ENCODE peak calls at places on chromosomes 12 and 14, in nine cellular contexts. One of them, this sample, is unnamed.

GRCh38 chr12:21774358-21775129 is at the start of gene KCNJ8:
- DNase-seq in HFFc6: no peak
- DNase-seq in GM23338: peak
- DNase-seq in Caco-2: peak
- DNase-seq in astrocyte: peak
- DNase-seq in bronchial epithelial cell: no peak
- DNase-seq in astrocyte of the spinal cord: peak
- DNase-seq in nephron progenitor cell: peak
- DNase-seq in AG09319: no peak
- DNase-seq in this sample: no peak

GRCh38 chr14:102500190-102500661 is 9.3 kb downstream of the ANKRD9 start:
- DNase-seq in HFFc6: peak
- DNase-seq in GM23338: no peak
- DNase-seq in Caco-2: no peak
- DNase-seq in astrocyte: peak
- DNase-seq in bronchial epithelial cell: peak
- DNase-seq in astrocyte of the spinal cord: peak
- DNase-seq in nephron progenitor cell: no peak
- DNase-seq in AG09319: peak
- DNase-seq in this sample: no peak

GRCh38 chr14:57866199-57866755 is 385 bp upstream of the SLC35F4 start:
- DNase-seq in HFFc6: no peak
- DNase-seq in GM23338: peak
- DNase-seq in Caco-2: no peak
- DNase-seq in astrocyte: no peak
- DNase-seq in bronchial epithelial cell: no peak
- DNase-seq in astrocyte of the spinal cord: no peak
- DNase-seq in nephron progenitor cell: no peak
- DNase-seq in AG09319: no peak
- DNase-seq in this sample: no peak

GRCh38 chr12:112159146-112159541 is 33.8 kb downstream of the TRAFD1 start:
- DNase-seq in HFFc6: no peak
- DNase-seq in GM23338: no peak
- DNase-seq in Caco-2: no peak
- DNase-seq in astrocyte: no peak
- DNase-seq in bronchial epithelial cell: no peak
- DNase-seq in astrocyte of the spinal cord: no peak
- DNase-seq in nephron progenitor cell: no peak
- DNase-seq in AG09319: no peak
- DNase-seq in this sample: no peak

GRCh38 chr12:24600996-24601395 is 347.9 kb downstream of the BCAT1 start:
- DNase-seq in HFFc6: peak
- DNase-seq in GM23338: no peak
- DNase-seq in Caco-2: no peak
- DNase-seq in astrocyte: peak
- DNase-seq in bronchial epithelial cell: peak
- DNase-seq in astrocyte of the spinal cord: peak
- DNase-seq in nephron progenitor cell: no peak
- DNase-seq in AG09319: peak
- DNase-seq in this sample: no peak

GRCh38 chr14:99628832-99629618 is 15.9 kb upstream of the HHIPL1 start:
- DNase-seq in HFFc6: peak
- DNase-seq in GM23338: peak
- DNase-seq in Caco-2: peak
- DNase-seq in astrocyte: no peak
- DNase-seq in bronchial epithelial cell: peak
- DNase-seq in astrocyte of the spinal cord: peak
- DNase-seq in nephron progenitor cell: peak
- DNase-seq in AG09319: no peak
- DNase-seq in this sample: peak

GRCh38 chr12:6500466-6500865 is 6.6 kb downstream of the NCAPD2 start:
- DNase-seq in HFFc6: no peak
- DNase-seq in GM23338: no peak
- DNase-seq in Caco-2: no peak
- DNase-seq in astrocyte: no peak
- DNase-seq in bronchial epithelial cell: no peak
- DNase-seq in astrocyte of the spinal cord: no peak
- DNase-seq in nephron progenitor cell: no peak
- DNase-seq in AG09319: no peak
- DNase-seq in this sample: no peak

GRCh38 chr14:102086346-102086971 is 385 bp downstream of the HSP90AA1 start:
- DNase-seq in HFFc6: peak
- DNase-seq in GM23338: peak
- DNase-seq in Caco-2: peak
- DNase-seq in astrocyte: peak
- DNase-seq in bronchial epithelial cell: peak
- DNase-seq in astrocyte of the spinal cord: peak
- DNase-seq in nephron progenitor cell: no peak
- DNase-seq in AG09319: no peak
- DNase-seq in this sample: no peak

GRCh38 chr14:38255673-38256357 is at the start of gene CLEC14A:
- DNase-seq in HFFc6: no peak
- DNase-seq in GM23338: peak
- DNase-seq in Caco-2: no peak
- DNase-seq in astrocyte: peak
- DNase-seq in bronchial epithelial cell: no peak
- DNase-seq in astrocyte of the spinal cord: peak
- DNase-seq in nephron progenitor cell: peak
- DNase-seq in AG09319: no peak
- DNase-seq in this sample: no peak

GRCh38 chr12:5096241-5096880 is 52.7 kb downstream of the KCNA5 start:
- DNase-seq in HFFc6: peak
- DNase-seq in GM23338: no peak
- DNase-seq in Caco-2: no peak
- DNase-seq in astrocyte: peak
- DNase-seq in bronchial epithelial cell: peak
- DNase-seq in astrocyte of the spinal cord: peak
- DNase-seq in nephron progenitor cell: no peak
- DNase-seq in AG09319: no peak
- DNase-seq in this sample: no peak

GRCh38 chr14:101004954-101005353 is 101.4 kb upstream of the RTL1 start:
- DNase-seq in HFFc6: no peak
- DNase-seq in GM23338: no peak
- DNase-seq in Caco-2: no peak
- DNase-seq in astrocyte: peak
- DNase-seq in bronchial epithelial cell: no peak
- DNase-seq in astrocyte of the spinal cord: peak
- DNase-seq in nephron progenitor cell: no peak
- DNase-seq in AG09319: peak
- DNase-seq in this sample: no peak

GRCh38 chr12:118144499-118144898 is 8.6 kb downstream of the PEBP1 start:
- DNase-seq in HFFc6: no peak
- DNase-seq in GM23338: no peak
- DNase-seq in Caco-2: no peak
- DNase-seq in astrocyte: no peak
- DNase-seq in bronchial epithelial cell: no peak
- DNase-seq in astrocyte of the spinal cord: no peak
- DNase-seq in nephron progenitor cell: no peak
- DNase-seq in AG09319: no peak
- DNase-seq in this sample: no peak

GRCh38 chr12:81520064-81520945 is 238.8 kb downstream of the PPFIA2 start:
- DNase-seq in HFFc6: no peak
- DNase-seq in GM23338: no peak
- DNase-seq in Caco-2: no peak
- DNase-seq in astrocyte: no peak
- DNase-seq in bronchial epithelial cell: no peak
- DNase-seq in astrocyte of the spinal cord: no peak
- DNase-seq in nephron progenitor cell: no peak
- DNase-seq in AG09319: no peak
- DNase-seq in this sample: no peak

GRCh38 chr12:84056-84455 is 17.5 kb downstream of the IQSEC3 start:
- DNase-seq in HFFc6: no peak
- DNase-seq in GM23338: no peak
- DNase-seq in Caco-2: no peak
- DNase-seq in astrocyte: no peak
- DNase-seq in bronchial epithelial cell: no peak
- DNase-seq in astrocyte of the spinal cord: no peak
- DNase-seq in nephron progenitor cell: no peak
- DNase-seq in AG09319: no peak
- DNase-seq in this sample: no peak

GRCh38 chr14:101224356-101225115 is 321.0 kb upstream of the RTL1 start:
- DNase-seq in HFFc6: no peak
- DNase-seq in GM23338: peak
- DNase-seq in Caco-2: no peak
- DNase-seq in astrocyte: no peak
- DNase-seq in bronchial epithelial cell: no peak
- DNase-seq in astrocyte of the spinal cord: no peak
- DNase-seq in nephron progenitor cell: no peak
- DNase-seq in AG09319: no peak
- DNase-seq in this sample: no peak

DNA sequence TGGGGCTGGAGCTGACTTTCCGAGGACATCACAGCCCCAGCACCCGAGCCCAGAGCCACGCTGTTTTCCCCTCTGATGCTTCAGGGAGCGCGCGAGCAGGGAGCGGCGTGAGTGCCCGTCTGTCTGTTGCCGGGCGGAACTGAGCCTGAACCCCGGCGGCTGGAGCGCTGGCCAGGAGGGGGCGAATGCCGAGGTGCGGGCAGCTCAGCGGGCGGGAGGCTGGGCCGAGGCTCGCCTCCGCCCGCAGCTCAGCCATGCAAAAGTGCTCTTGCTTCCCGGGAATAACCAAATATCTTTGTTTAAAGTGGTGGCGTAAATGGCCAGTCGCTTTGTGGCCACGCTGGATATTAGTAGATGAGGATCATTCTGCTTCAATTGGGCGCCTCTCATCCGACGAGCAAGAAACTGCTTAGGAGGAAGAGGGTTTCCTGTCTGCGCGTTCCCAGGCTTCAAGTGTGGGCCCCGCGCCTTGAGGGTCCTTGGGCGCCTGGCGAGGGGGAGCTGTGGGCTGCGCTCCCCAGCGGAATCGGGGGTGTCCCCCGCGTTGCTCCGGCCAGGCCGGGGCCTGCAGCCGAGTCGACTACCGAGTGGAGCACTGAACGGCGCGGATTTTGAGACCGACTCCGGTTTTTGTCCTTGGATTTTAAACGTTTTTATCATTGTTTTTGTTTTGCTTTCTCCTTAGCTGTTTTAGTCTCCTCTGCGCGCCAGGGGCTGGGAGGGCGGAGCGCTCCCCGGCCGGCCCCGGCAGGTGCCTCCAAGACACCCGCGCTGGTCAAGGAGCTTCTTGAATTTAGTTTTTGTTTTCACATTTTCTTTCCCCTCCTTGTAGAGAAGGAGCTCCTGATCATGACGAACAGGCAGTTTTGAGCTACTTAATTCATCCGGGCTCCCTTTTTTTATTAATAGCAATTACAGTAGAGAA is 831 bp upstream of the NKX2-1 start:
- DNase-seq in HFFc6: peak
- DNase-seq in GM23338: peak
- DNase-seq in Caco-2: peak
- DNase-seq in astrocyte: no peak
- DNase-seq in bronchial epithelial cell: no peak
- DNase-seq in astrocyte of the spinal cord: peak
- DNase-seq in nephron progenitor cell: peak
- DNase-seq in AG09319: no peak
- DNase-seq in this sample: peak
- TF ChIP-seq CTCF in HFFc6: peak
- TF ChIP-seq CTCF in GM23338: peak
- TF ChIP-seq CTCF in Caco-2: peak
- TF ChIP-seq CTCF in astrocyte: no peak
- TF ChIP-seq CTCF in bronchial epithelial cell: peak
- TF ChIP-seq CTCF in astrocyte of the spinal cord: peak
- TF ChIP-seq CTCF in nephron progenitor cell: peak
- TF ChIP-seq CTCF in AG09319: peak
- TF ChIP-seq CTCF in this sample: peak

GRCh38 chr12:106174876-106175275 is 36.1 kb upstream of the NUAK1 start:
- DNase-seq in HFFc6: no peak
- DNase-seq in GM23338: no peak
- DNase-seq in Caco-2: no peak
- DNase-seq in astrocyte: peak
- DNase-seq in bronchial epithelial cell: no peak
- DNase-seq in astrocyte of the spinal cord: no peak
- DNase-seq in nephron progenitor cell: no peak
- DNase-seq in AG09319: no peak
- DNase-seq in this sample: no peak

GRCh38 chr12:106173442-106173841 is 34.7 kb upstream of the NUAK1 start:
- DNase-seq in HFFc6: no peak
- DNase-seq in GM23338: no peak
- DNase-seq in Caco-2: no peak
- DNase-seq in astrocyte: no peak
- DNase-seq in bronchial epithelial cell: no peak
- DNase-seq in astrocyte of the spinal cord: no peak
- DNase-seq in nephron progenitor cell: no peak
- DNase-seq in AG09319: no peak
- DNase-seq in this sample: no peak

GRCh38 chr12:106170285-106170684 is 31.5 kb upstream of the NUAK1 start:
- DNase-seq in HFFc6: peak
- DNase-seq in GM23338: no peak
- DNase-seq in Caco-2: no peak
- DNase-seq in astrocyte: peak
- DNase-seq in bronchial epithelial cell: peak
- DNase-seq in astrocyte of the spinal cord: peak
- DNase-seq in nephron progenitor cell: no peak
- DNase-seq in AG09319: no peak
- DNase-seq in this sample: no peak

GRCh38 chr12:106171117-106171750 is 32.5 kb upstream of the NUAK1 start:
- DNase-seq in HFFc6: no peak
- DNase-seq in GM23338: no peak
- DNase-seq in Caco-2: no peak
- DNase-seq in astrocyte: no peak
- DNase-seq in bronchial epithelial cell: no peak
- DNase-seq in astrocyte of the spinal cord: no peak
- DNase-seq in nephron progenitor cell: no peak
- DNase-seq in AG09319: no peak
- DNase-seq in this sample: no peak
- TF ChIP-seq CTCF in HFFc6: peak
- TF ChIP-seq CTCF in GM23338: no peak
- TF ChIP-seq CTCF in Caco-2: no peak
- TF ChIP-seq CTCF in astrocyte: no peak
- TF ChIP-seq CTCF in bronchial epithelial cell: no peak
- TF ChIP-seq CTCF in astrocyte of the spinal cord: no peak
- TF ChIP-seq CTCF in nephron progenitor cell: no peak
- TF ChIP-seq CTCF in AG09319: peak
- TF ChIP-seq CTCF in this sample: no peak

DNA sequence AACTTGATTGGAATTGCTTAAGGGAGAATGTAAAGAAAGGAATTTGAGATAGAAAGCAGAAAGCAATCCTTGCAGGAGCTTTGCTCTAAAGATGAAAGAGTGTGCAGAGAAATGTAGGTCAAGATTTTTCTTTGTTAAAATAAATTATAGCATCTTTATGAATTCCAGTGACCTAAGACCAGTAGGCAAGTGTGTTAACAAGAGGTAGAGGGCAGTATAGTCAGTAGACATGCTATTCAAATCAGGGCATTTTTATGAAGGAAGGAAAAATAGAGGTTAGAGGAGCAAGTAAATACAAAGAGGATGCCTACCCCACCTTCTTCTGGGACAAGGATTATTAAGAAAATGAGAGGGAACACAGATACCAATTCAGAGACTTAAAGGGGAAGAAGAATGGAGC is 148.5 kb downstream of the PLCZ1 start:
- DNase-seq in HFFc6: peak
- DNase-seq in GM23338: peak
- DNase-seq in Caco-2: no peak
- DNase-seq in astrocyte: no peak
- DNase-seq in bronchial epithelial cell: peak
- DNase-seq in astrocyte of the spinal cord: peak
- DNase-seq in nephron progenitor cell: no peak
- DNase-seq in AG09319: no peak
- DNase-seq in this sample: no peak
- TF ChIP-seq CTCF in HFFc6: peak
- TF ChIP-seq CTCF in GM23338: peak
- TF ChIP-seq CTCF in Caco-2: peak
- TF ChIP-seq CTCF in astrocyte: no peak
- TF ChIP-seq CTCF in bronchial epithelial cell: no peak
- TF ChIP-seq CTCF in astrocyte of the spinal cord: peak
- TF ChIP-seq CTCF in nephron progenitor cell: no peak
- TF ChIP-seq CTCF in AG09319: no peak
- TF ChIP-seq CTCF in this sample: no peak

GRCh38 chr14:21933681-21934080 is 260.1 kb upstream of the OR4E1 start:
- DNase-seq in HFFc6: no peak
- DNase-seq in GM23338: peak
- DNase-seq in Caco-2: peak
- DNase-seq in astrocyte: no peak
- DNase-seq in bronchial epithelial cell: peak
- DNase-seq in astrocyte of the spinal cord: no peak
- DNase-seq in nephron progenitor cell: no peak
- DNase-seq in AG09319: no peak
- DNase-seq in this sample: no peak
- TF ChIP-seq CTCF in HFFc6: no peak
- TF ChIP-seq CTCF in GM23338: peak
- TF ChIP-seq CTCF in Caco-2: peak
- TF ChIP-seq CTCF in astrocyte: peak
- TF ChIP-seq CTCF in bronchial epithelial cell: peak
- TF ChIP-seq CTCF in astrocyte of the spinal cord: peak
- TF ChIP-seq CTCF in nephron progenitor cell: peak
- TF ChIP-seq CTCF in AG09319: no peak
- TF ChIP-seq CTCF in this sample: peak

This sample was measured in Calu3.